ENCODE peak calls at places on chromosomes 1 and 21, in eight cellular contexts. One of them, this sample, is unnamed.

GRCh38 chr1:29454616-29455380 is 218.5 kb downstream of the PTPRU start:
- DNase-seq in astrocyte of the cerebellum: no peak
- DNase-seq in AG09309: no peak
- DNase-seq in Peyer's patch: no peak
- DNase-seq in dorsolateral prefrontal cortex: no peak
- DNase-seq in WTC11: no peak
- DNase-seq in LNCaP clone FGC: no peak
- DNase-seq in fibroblast of lung: no peak
- DNase-seq in this sample: no peak

GRCh38 chr1:1305300-1306069 is 2.2 kb downstream of the ACAP3 start:
- DNase-seq in WTC11: no peak
- DNase-seq in fibroblast of lung: peak; percentile 80
- DNase-seq in LNCaP clone FGC: no peak
- DNase-seq in Peyer's patch: peak; percentile 82
- DNase-seq in dorsolateral prefrontal cortex: no peak
- DNase-seq in AG09309: peak; percentile 24
- DNase-seq in astrocyte of the cerebellum: peak; percentile 6
- DNase-seq in this sample: no peak

GRCh38 chr1:240115831-240116230 is 24.1 kb downstream of the FMN2 start:
- DNase-seq in dorsolateral prefrontal cortex: no peak
- DNase-seq in WTC11: no peak
- DNase-seq in astrocyte of the cerebellum: no peak
- DNase-seq in AG09309: no peak
- DNase-seq in Peyer's patch: no peak
- DNase-seq in fibroblast of lung: no peak
- DNase-seq in LNCaP clone FGC: no peak
- DNase-seq in this sample: no peak

GRCh38 chr1:209398330-209398991 is 185.1 kb upstream of the CAMK1G start:
- DNase-seq in AG09309: peak; percentile 93
- DNase-seq in dorsolateral prefrontal cortex: no peak
- DNase-seq in LNCaP clone FGC: peak; percentile 11
- DNase-seq in WTC11: peak; percentile 20
- DNase-seq in astrocyte of the cerebellum: peak; percentile 83
- DNase-seq in Peyer's patch: no peak
- DNase-seq in fibroblast of lung: peak; percentile 78
- DNase-seq in this sample: peak; percentile 83

GRCh38 chr1:229897540-229897939 is 169.5 kb upstream of the GALNT2 start:
- DNase-seq in dorsolateral prefrontal cortex: peak; percentile 67
- DNase-seq in Peyer's patch: no peak
- DNase-seq in fibroblast of lung: no peak
- DNase-seq in LNCaP clone FGC: no peak
- DNase-seq in AG09309: no peak
- DNase-seq in WTC11: no peak
- DNase-seq in astrocyte of the cerebellum: no peak
- DNase-seq in this sample: no peak

GRCh38 chr1:19140465-19140864 is 69.6 kb downstream of the UBR4 start:
- DNase-seq in dorsolateral prefrontal cortex: no peak
- DNase-seq in Peyer's patch: no peak
- DNase-seq in AG09309: no peak
- DNase-seq in LNCaP clone FGC: no peak
- DNase-seq in astrocyte of the cerebellum: no peak
- DNase-seq in WTC11: no peak
- DNase-seq in fibroblast of lung: no peak
- DNase-seq in this sample: no peak

GRCh38 chr1:37951783-37952624 is 5.2 kb upstream of the INPP5B start:
- DNase-seq in astrocyte of the cerebellum: no peak
- DNase-seq in dorsolateral prefrontal cortex: no peak
- DNase-seq in LNCaP clone FGC: no peak
- DNase-seq in fibroblast of lung: no peak
- DNase-seq in WTC11: no peak
- DNase-seq in Peyer's patch: no peak
- DNase-seq in AG09309: no peak
- DNase-seq in this sample: no peak

GRCh38 chr1:113021430-113022085 is 51.4 kb upstream of the LRIG2 start:
- DNase-seq in astrocyte of the cerebellum: no peak
- DNase-seq in LNCaP clone FGC: peak; percentile 97
- DNase-seq in dorsolateral prefrontal cortex: no peak
- DNase-seq in AG09309: no peak
- DNase-seq in fibroblast of lung: peak; percentile 42
- DNase-seq in Peyer's patch: no peak
- DNase-seq in WTC11: no peak
- DNase-seq in this sample: no peak

GRCh38 chr1:245008761-245009160 is 144.4 kb upstream of the HNRNPU start:
- DNase-seq in Peyer's patch: no peak
- DNase-seq in fibroblast of lung: peak; percentile 12
- DNase-seq in LNCaP clone FGC: no peak
- DNase-seq in AG09309: no peak
- DNase-seq in WTC11: no peak
- DNase-seq in astrocyte of the cerebellum: no peak
- DNase-seq in dorsolateral prefrontal cortex: no peak
- DNase-seq in this sample: no peak

GRCh38 chr1:30274176-30274936 is 449.0 kb downstream of the MATN1 start:
- DNase-seq in LNCaP clone FGC: no peak
- DNase-seq in Peyer's patch: no peak
- DNase-seq in astrocyte of the cerebellum: no peak
- DNase-seq in dorsolateral prefrontal cortex: no peak
- DNase-seq in WTC11: no peak
- DNase-seq in fibroblast of lung: no peak
- DNase-seq in AG09309: no peak
- DNase-seq in this sample: no peak

GRCh38 chr21:20617130-20617529 is 381.1 kb upstream of the NCAM2 start:
- DNase-seq in dorsolateral prefrontal cortex: no peak
- DNase-seq in fibroblast of lung: no peak
- DNase-seq in AG09309: no peak
- DNase-seq in WTC11: no peak
- DNase-seq in astrocyte of the cerebellum: no peak
- DNase-seq in LNCaP clone FGC: no peak
- DNase-seq in Peyer's patch: no peak
- DNase-seq in this sample: no peak

GRCh38 chr1:90394247-90394646 is 322.9 kb downstream of the BARHL2 start:
- DNase-seq in WTC11: no peak
- DNase-seq in astrocyte of the cerebellum: no peak
- DNase-seq in dorsolateral prefrontal cortex: no peak
- DNase-seq in fibroblast of lung: no peak
- DNase-seq in LNCaP clone FGC: no peak
- DNase-seq in Peyer's patch: no peak
- DNase-seq in AG09309: no peak
- DNase-seq in this sample: no peak

GRCh38 chr1:112618114-112618720 is 724 bp downstream of the ST7L start:
- DNase-seq in AG09309: no peak
- DNase-seq in fibroblast of lung: peak; percentile 32
- DNase-seq in dorsolateral prefrontal cortex: no peak
- DNase-seq in WTC11: no peak
- DNase-seq in Peyer's patch: no peak
- DNase-seq in astrocyte of the cerebellum: no peak
- DNase-seq in LNCaP clone FGC: no peak
- DNase-seq in this sample: no peak

GRCh38 chr21:15060776-15061175 is 4.0 kb downstream of the NRIP1 start:
- DNase-seq in WTC11: no peak
- DNase-seq in Peyer's patch: no peak
- DNase-seq in astrocyte of the cerebellum: no peak
- DNase-seq in dorsolateral prefrontal cortex: no peak
- DNase-seq in fibroblast of lung: no peak
- DNase-seq in LNCaP clone FGC: no peak
- DNase-seq in AG09309: no peak
- DNase-seq in this sample: no peak

GRCh38 chr1:208988811-208989222 is 594.7 kb upstream of the CAMK1G start:
- DNase-seq in AG09309: peak; percentile 29
- DNase-seq in Peyer's patch: no peak
- DNase-seq in fibroblast of lung: peak; percentile 79
- DNase-seq in astrocyte of the cerebellum: peak; percentile 42
- DNase-seq in WTC11: no peak
- DNase-seq in dorsolateral prefrontal cortex: no peak
- DNase-seq in LNCaP clone FGC: no peak
- DNase-seq in this sample: peak; percentile 0

GRCh38 chr1:245526141-245526540 is 371.4 kb downstream of the KIF26B start:
- DNase-seq in Peyer's patch: no peak
- DNase-seq in LNCaP clone FGC: no peak
- DNase-seq in AG09309: no peak
- DNase-seq in dorsolateral prefrontal cortex: no peak
- DNase-seq in fibroblast of lung: no peak
- DNase-seq in WTC11: no peak
- DNase-seq in astrocyte of the cerebellum: no peak
- DNase-seq in this sample: no peak

GRCh38 chr1:43703836-43704235 is 3.5 kb upstream of the ST3GAL3 start:
- DNase-seq in dorsolateral prefrontal cortex: no peak
- DNase-seq in LNCaP clone FGC: no peak
- DNase-seq in fibroblast of lung: no peak
- DNase-seq in AG09309: no peak
- DNase-seq in astrocyte of the cerebellum: no peak
- DNase-seq in Peyer's patch: no peak
- DNase-seq in WTC11: no peak
- DNase-seq in this sample: no peak

GRCh38 chr1:184283999-184284398 is 102.8 kb upstream of the C1orf21 start:
- DNase-seq in Peyer's patch: no peak
- DNase-seq in LNCaP clone FGC: peak; percentile 80
- DNase-seq in dorsolateral prefrontal cortex: no peak
- DNase-seq in WTC11: no peak
- DNase-seq in fibroblast of lung: peak; percentile 94
- DNase-seq in AG09309: peak; percentile 57
- DNase-seq in astrocyte of the cerebellum: peak; percentile 97
- DNase-seq in this sample: no peak

GRCh38 chr1:27257155-27257554 is 22.7 kb downstream of the WDTC1 start:
- DNase-seq in astrocyte of the cerebellum: no peak
- DNase-seq in WTC11: no peak
- DNase-seq in AG09309: no peak
- DNase-seq in LNCaP clone FGC: no peak
- DNase-seq in Peyer's patch: no peak
- DNase-seq in fibroblast of lung: peak; percentile 16
- DNase-seq in dorsolateral prefrontal cortex: no peak
- DNase-seq in this sample: no peak

GRCh38 chr1:180773210-180773865 is 139.4 kb upstream of the KIAA1614 start:
- DNase-seq in astrocyte of the cerebellum: no peak
- DNase-seq in AG09309: no peak
- DNase-seq in dorsolateral prefrontal cortex: no peak
- DNase-seq in fibroblast of lung: peak; percentile 43
- DNase-seq in WTC11: no peak
- DNase-seq in Peyer's patch: no peak
- DNase-seq in LNCaP clone FGC: no peak
- DNase-seq in this sample: no peak

GRCh38 chr1:81004011-81004410 is 796.7 kb upstream of the ADGRL2 start:
- DNase-seq in fibroblast of lung: no peak
- DNase-seq in Peyer's patch: no peak
- DNase-seq in AG09309: no peak
- DNase-seq in WTC11: no peak
- DNase-seq in dorsolateral prefrontal cortex: no peak
- DNase-seq in astrocyte of the cerebellum: no peak
- DNase-seq in LNCaP clone FGC: no peak
- DNase-seq in this sample: no peak

GRCh38 chr1:218942421-218942820 is 231.3 kb upstream of the LYPLAL1 start:
- DNase-seq in dorsolateral prefrontal cortex: no peak
- DNase-seq in WTC11: no peak
- DNase-seq in Peyer's patch: no peak
- DNase-seq in AG09309: no peak
- DNase-seq in LNCaP clone FGC: no peak
- DNase-seq in fibroblast of lung: no peak
- DNase-seq in astrocyte of the cerebellum: no peak
- DNase-seq in this sample: no peak

GRCh38 chr1:45521413-45522323 is at the start of gene PRDX1:
- DNase-seq in AG09309: peak; percentile 84
- DNase-seq in astrocyte of the cerebellum: peak; percentile 82
- DNase-seq in dorsolateral prefrontal cortex: peak; percentile 98
- DNase-seq in WTC11: peak; percentile 98
- DNase-seq in Peyer's patch: peak; percentile 99
- DNase-seq in fibroblast of lung: peak; percentile 96
- DNase-seq in LNCaP clone FGC: peak; percentile 77
- DNase-seq in this sample: peak; percentile 67
- TF ChIP-seq CTCF in AG09309: no peak
- TF ChIP-seq CTCF in astrocyte of the cerebellum: peak; percentile 4
- TF ChIP-seq CTCF in dorsolateral prefrontal cortex: peak; percentile 39
- TF ChIP-seq CTCF in WTC11: no peak
- TF ChIP-seq CTCF in Peyer's patch: peak; percentile 1
- TF ChIP-seq CTCF in fibroblast of lung: peak; percentile 11
- TF ChIP-seq CTCF in LNCaP clone FGC: no peak
- TF ChIP-seq CTCF in this sample: peak; percentile 22

GRCh38 chr1:152941037-152941700 is 5.8 kb upstream of the SPRR5 start:
- DNase-seq in astrocyte of the cerebellum: no peak
- DNase-seq in WTC11: no peak
- DNase-seq in Peyer's patch: no peak
- DNase-seq in fibroblast of lung: no peak
- DNase-seq in dorsolateral prefrontal cortex: no peak
- DNase-seq in LNCaP clone FGC: no peak
- DNase-seq in AG09309: no peak
- DNase-seq in this sample: no peak
- TF ChIP-seq CTCF in astrocyte of the cerebellum: no peak
- TF ChIP-seq CTCF in WTC11: no peak
- TF ChIP-seq CTCF in Peyer's patch: no peak
- TF ChIP-seq CTCF in fibroblast of lung: no peak
- TF ChIP-seq CTCF in dorsolateral prefrontal cortex: no peak
- TF ChIP-seq CTCF in LNCaP clone FGC: no peak
- TF ChIP-seq CTCF in AG09309: no peak
- TF ChIP-seq CTCF in this sample: no peak

GRCh38 chr1:96598416-96599168 is 123.0 kb upstream of the PTBP2 start:
- DNase-seq in astrocyte of the cerebellum: peak; percentile 71
- DNase-seq in LNCaP clone FGC: no peak
- DNase-seq in fibroblast of lung: peak; percentile 87
- DNase-seq in Peyer's patch: no peak
- DNase-seq in WTC11: no peak
- DNase-seq in AG09309: peak; percentile 2
- DNase-seq in dorsolateral prefrontal cortex: no peak
- DNase-seq in this sample: no peak

DNA sequence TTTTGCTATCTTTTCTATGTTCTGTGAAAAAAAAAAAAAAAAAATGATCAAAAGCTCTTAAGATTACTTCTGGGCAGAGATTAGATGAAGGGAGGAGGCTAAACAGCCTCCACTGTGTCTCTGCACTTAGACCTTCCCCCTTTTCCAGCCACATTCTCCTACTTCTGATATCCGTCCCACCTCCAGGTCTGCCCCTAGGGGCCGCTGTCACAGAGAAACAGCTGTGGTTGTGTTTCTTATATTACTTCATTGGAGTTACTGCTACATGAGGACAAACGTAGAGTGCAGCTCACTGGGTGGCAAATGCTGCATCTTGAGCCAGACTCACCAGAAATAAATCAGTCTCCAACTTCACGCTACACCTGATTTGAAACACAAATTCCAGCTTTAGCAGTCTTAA is 125.4 kb upstream of the PTBP2 start:
- DNase-seq in fibroblast of lung: peak; percentile 11
- DNase-seq in LNCaP clone FGC: no peak
- DNase-seq in astrocyte of the cerebellum: no peak
- DNase-seq in WTC11: peak; percentile 76
- DNase-seq in AG09309: no peak
- DNase-seq in Peyer's patch: no peak
- DNase-seq in dorsolateral prefrontal cortex: no peak
- DNase-seq in this sample: no peak
- TF ChIP-seq CTCF in fibroblast of lung: peak; percentile 58
- TF ChIP-seq CTCF in LNCaP clone FGC: peak; percentile 42
- TF ChIP-seq CTCF in astrocyte of the cerebellum: peak; percentile 46
- TF ChIP-seq CTCF in WTC11: peak; percentile 67
- TF ChIP-seq CTCF in AG09309: peak; percentile 55
- TF ChIP-seq CTCF in Peyer's patch: no peak
- TF ChIP-seq CTCF in dorsolateral prefrontal cortex: no peak
- TF ChIP-seq CTCF in this sample: peak; percentile 41

DNA sequence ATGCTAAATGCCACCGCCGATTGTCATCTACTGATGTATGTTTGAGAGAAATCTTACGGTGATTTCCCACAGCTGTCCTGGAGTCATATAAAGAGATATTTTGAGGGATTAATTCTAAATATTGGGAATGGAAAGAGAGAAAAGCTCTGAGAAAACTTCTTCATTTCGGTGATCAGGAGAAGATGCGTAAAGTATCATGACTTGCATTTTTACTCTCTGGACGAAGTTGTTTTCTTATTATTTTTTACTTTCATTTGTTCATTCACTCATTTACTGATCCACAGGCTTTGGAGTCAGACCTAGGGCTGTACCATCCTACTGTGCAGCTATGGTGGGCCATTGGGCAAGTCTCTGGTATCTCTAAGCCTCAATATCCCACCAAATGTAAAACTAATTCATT is 58.4 kb upstream of the RUNX1 start:
- DNase-seq in astrocyte of the cerebellum: no peak
- DNase-seq in LNCaP clone FGC: no peak
- DNase-seq in dorsolateral prefrontal cortex: no peak
- DNase-seq in WTC11: no peak
- DNase-seq in AG09309: no peak
- DNase-seq in Peyer's patch: no peak
- DNase-seq in fibroblast of lung: no peak
- DNase-seq in this sample: no peak
- TF ChIP-seq CTCF in astrocyte of the cerebellum: no peak
- TF ChIP-seq CTCF in LNCaP clone FGC: no peak
- TF ChIP-seq CTCF in dorsolateral prefrontal cortex: no peak
- TF ChIP-seq CTCF in WTC11: no peak
- TF ChIP-seq CTCF in AG09309: no peak
- TF ChIP-seq CTCF in Peyer's patch: no peak
- TF ChIP-seq CTCF in fibroblast of lung: no peak
- TF ChIP-seq CTCF in this sample: no peak